ENCODE peak calls at places on chromosomes 4 and X, in five cellular contexts. One of them, this sample, is unnamed.

GRCh38 chr4:109005523-109005922 is 242.7 kb upstream of the ETNPPL start:
- DNase-seq in lower lobe of right lung: no peak
- DNase-seq in IMR-90: peak
- DNase-seq in HepG2: no peak
- DNase-seq in endodermal cell: no peak
- DNase-seq in this sample: no peak

GRCh38 chr4:41196633-41197332 is 17.6 kb downstream of the APBB2 start:
- DNase-seq in lower lobe of right lung: no peak
- DNase-seq in IMR-90: no peak
- DNase-seq in HepG2: no peak
- DNase-seq in endodermal cell: no peak
- DNase-seq in this sample: no peak

GRCh38 chr4:5930456-5930855 is 37.6 kb upstream of the CRMP1 start:
- DNase-seq in lower lobe of right lung: no peak
- DNase-seq in IMR-90: no peak
- DNase-seq in HepG2: no peak
- DNase-seq in endodermal cell: peak
- DNase-seq in this sample: no peak

GRCh38 chr4:183111452-183111885 is 12.4 kb downstream of the WWC2 start:
- DNase-seq in lower lobe of right lung: no peak
- DNase-seq in IMR-90: no peak
- DNase-seq in HepG2: peak
- DNase-seq in endodermal cell: no peak
- DNase-seq in this sample: no peak

GRCh38 chr4:90641856-90642599 is 514.8 kb downstream of the CCSER1 start:
- DNase-seq in lower lobe of right lung: no peak
- DNase-seq in IMR-90: no peak
- DNase-seq in HepG2: no peak
- DNase-seq in endodermal cell: no peak
- DNase-seq in this sample: no peak

GRCh38 chrX:108582151-108582550 is 142.5 kb downstream of the COL4A5 start:
- DNase-seq in lower lobe of right lung: no peak
- DNase-seq in IMR-90: no peak
- DNase-seq in HepG2: peak
- DNase-seq in endodermal cell: peak
- DNase-seq in this sample: no peak

GRCh38 chr4:6840062-6840976 is 57.8 kb downstream of the KIAA0232 start:
- DNase-seq in lower lobe of right lung: no peak
- DNase-seq in IMR-90: peak
- DNase-seq in HepG2: peak
- DNase-seq in endodermal cell: no peak
- DNase-seq in this sample: peak

GRCh38 chr4:127781303-127782024 is 658 bp upstream of the HSPA4L start:
- DNase-seq in lower lobe of right lung: peak
- DNase-seq in IMR-90: peak
- DNase-seq in HepG2: no peak
- DNase-seq in endodermal cell: no peak
- DNase-seq in this sample: no peak

GRCh38 chr4:38182334-38182998 is 222.3 kb downstream of the PTTG2 start:
- DNase-seq in lower lobe of right lung: no peak
- DNase-seq in IMR-90: no peak
- DNase-seq in HepG2: no peak
- DNase-seq in endodermal cell: no peak
- DNase-seq in this sample: no peak

GRCh38 chr4:171851295-171851694 is 38.1 kb downstream of the GALNTL6 start:
- DNase-seq in lower lobe of right lung: no peak
- DNase-seq in IMR-90: no peak
- DNase-seq in HepG2: no peak
- DNase-seq in endodermal cell: no peak
- DNase-seq in this sample: no peak

GRCh38 chrX:21412883-21413282 is 38.7 kb downstream of the CNKSR2 start:
- DNase-seq in lower lobe of right lung: no peak
- DNase-seq in IMR-90: peak
- DNase-seq in HepG2: no peak
- DNase-seq in endodermal cell: no peak
- DNase-seq in this sample: no peak

GRCh38 chr4:7199771-7200441 is 7.6 kb downstream of the SORCS2 start:
- DNase-seq in lower lobe of right lung: peak
- DNase-seq in IMR-90: no peak
- DNase-seq in HepG2: no peak
- DNase-seq in endodermal cell: peak
- DNase-seq in this sample: no peak

DNA sequence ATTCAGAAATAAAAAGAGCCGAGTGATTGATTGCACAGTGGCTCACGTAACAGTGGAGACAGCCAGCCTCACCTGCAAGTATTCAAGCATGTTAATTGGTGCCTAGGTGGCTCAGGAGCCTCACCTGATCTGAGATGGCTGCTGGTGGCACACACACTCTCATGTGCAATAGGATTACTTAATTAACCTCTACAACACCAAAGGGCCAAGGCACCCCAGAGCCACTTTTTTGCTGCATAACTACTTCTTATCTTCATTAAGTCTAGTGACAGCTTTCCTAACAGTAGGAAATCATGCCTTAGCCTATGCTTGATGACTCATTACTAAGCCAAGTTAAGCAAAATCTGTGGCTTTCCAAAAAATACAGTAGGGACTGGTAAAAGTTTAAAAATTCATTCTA is 117.3 kb upstream of the NOCT start:
- DNase-seq in lower lobe of right lung: no peak
- DNase-seq in IMR-90: peak
- DNase-seq in HepG2: no peak
- DNase-seq in endodermal cell: no peak
- DNase-seq in this sample: peak
- H3K4me3 ChIP-seq in lower lobe of right lung: no peak
- H3K4me3 ChIP-seq in IMR-90: no peak
- H3K4me3 ChIP-seq in HepG2: no peak
- H3K4me3 ChIP-seq in endodermal cell: peak
- H3K4me3 ChIP-seq in this sample: no peak

DNA sequence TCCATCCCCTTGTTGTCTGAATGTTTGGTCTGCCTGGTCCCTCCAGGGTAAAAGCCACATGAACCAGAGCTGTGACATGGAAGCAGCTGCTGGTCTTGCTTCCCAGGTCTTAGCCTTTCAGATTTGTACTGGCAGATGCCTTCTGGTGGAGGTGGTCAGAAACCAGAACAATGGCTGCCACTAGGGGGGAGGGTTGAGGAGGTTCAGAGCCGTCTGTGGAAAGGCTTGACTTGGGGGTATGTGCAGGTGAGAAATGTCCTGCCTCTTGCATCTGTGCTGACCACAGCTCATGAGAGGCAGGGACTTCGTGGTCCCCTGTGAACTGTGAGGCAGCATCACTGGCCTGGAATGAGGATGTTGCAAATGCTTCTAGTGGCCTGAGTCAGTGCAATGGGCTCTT is 144.2 kb upstream of the WDR1 start:
- DNase-seq in lower lobe of right lung: no peak
- DNase-seq in IMR-90: no peak
- DNase-seq in HepG2: no peak
- DNase-seq in endodermal cell: peak
- DNase-seq in this sample: peak
- TF ChIP-seq CTCF in lower lobe of right lung: no peak
- TF ChIP-seq CTCF in IMR-90: no peak
- TF ChIP-seq CTCF in HepG2: no peak
- TF ChIP-seq CTCF in endodermal cell: peak
- TF ChIP-seq CTCF in this sample: no peak

GRCh38 chrX:10401239-10401638 is 219.1 kb downstream of the MID1 start:
- DNase-seq in lower lobe of right lung: no peak
- DNase-seq in IMR-90: peak
- DNase-seq in HepG2: no peak
- DNase-seq in endodermal cell: no peak
- DNase-seq in this sample: no peak
- H3K4me3 ChIP-seq in lower lobe of right lung: no peak
- H3K4me3 ChIP-seq in IMR-90: no peak
- H3K4me3 ChIP-seq in HepG2: no peak
- H3K4me3 ChIP-seq in endodermal cell: no peak
- H3K4me3 ChIP-seq in this sample: no peak

GRCh38 chrX:154025230-154025629 is 5.5 kb upstream of the IRAK1 start:
- DNase-seq in lower lobe of right lung: no peak
- DNase-seq in IMR-90: no peak
- DNase-seq in HepG2: no peak
- DNase-seq in endodermal cell: no peak
- DNase-seq in this sample: no peak
- TF ChIP-seq CTCF in lower lobe of right lung: no peak
- TF ChIP-seq CTCF in IMR-90: no peak
- TF ChIP-seq CTCF in HepG2: no peak
- TF ChIP-seq CTCF in endodermal cell: no peak
- TF ChIP-seq CTCF in this sample: no peak

GRCh38 chr4:140046573-140046972 is 107.4 kb downstream of the MAML3 start:
- DNase-seq in lower lobe of right lung: no peak
- DNase-seq in IMR-90: no peak
- DNase-seq in HepG2: no peak
- DNase-seq in endodermal cell: peak
- DNase-seq in this sample: no peak
- H3K4me3 ChIP-seq in lower lobe of right lung: no peak
- H3K4me3 ChIP-seq in IMR-90: no peak
- H3K4me3 ChIP-seq in HepG2: no peak
- H3K4me3 ChIP-seq in endodermal cell: no peak
- H3K4me3 ChIP-seq in this sample: no peak

This sample was measured in cardiac fibroblast.